ENCODE peak calls at places on chromosomes 6 and 20, in eight cellular contexts. One of them, this sample, is unnamed.

GRCh38 chr6:77502966-77503365 is 39.7 kb upstream of the HTR1B start:
- DNase-seq in spleen: no peak
- DNase-seq in HCT116: no peak
- DNase-seq in fibroblast of lung: peak
- DNase-seq in A549: no peak
- DNase-seq in transverse colon: no peak
- DNase-seq in SK-N-SH: no peak
- DNase-seq in uterus: no peak
- DNase-seq in this sample: no peak

GRCh38 chr6:151916680-151917164 is 109.2 kb downstream of the ESR1 start:
- DNase-seq in spleen: no peak
- DNase-seq in HCT116: no peak
- DNase-seq in fibroblast of lung: peak
- DNase-seq in A549: no peak
- DNase-seq in transverse colon: no peak
- DNase-seq in SK-N-SH: no peak
- DNase-seq in uterus: peak
- DNase-seq in this sample: no peak

GRCh38 chr6:163335671-163336545 is 78.6 kb upstream of the QKI start:
- DNase-seq in spleen: no peak
- DNase-seq in HCT116: no peak
- DNase-seq in fibroblast of lung: no peak
- DNase-seq in A549: no peak
- DNase-seq in transverse colon: no peak
- DNase-seq in SK-N-SH: no peak
- DNase-seq in uterus: peak
- DNase-seq in this sample: no peak

GRCh38 chr20:1804129-1804503 is 91.1 kb upstream of the SIRPA start:
- DNase-seq in spleen: no peak
- DNase-seq in HCT116: no peak
- DNase-seq in fibroblast of lung: no peak
- DNase-seq in A549: no peak
- DNase-seq in transverse colon: no peak
- DNase-seq in SK-N-SH: no peak
- DNase-seq in uterus: no peak
- DNase-seq in this sample: no peak

GRCh38 chr20:51346686-51347485 is 195.6 kb downstream of the NFATC2 start:
- DNase-seq in spleen: no peak
- DNase-seq in HCT116: no peak
- DNase-seq in fibroblast of lung: peak
- DNase-seq in A549: peak
- DNase-seq in transverse colon: no peak
- DNase-seq in SK-N-SH: no peak
- DNase-seq in uterus: no peak
- DNase-seq in this sample: no peak

GRCh38 chr20:3890999-3891929 is 2.1 kb downstream of the PANK2 start:
- DNase-seq in spleen: no peak
- DNase-seq in HCT116: no peak
- DNase-seq in fibroblast of lung: no peak
- DNase-seq in A549: no peak
- DNase-seq in transverse colon: no peak
- DNase-seq in SK-N-SH: no peak
- DNase-seq in uterus: no peak
- DNase-seq in this sample: no peak

GRCh38 chr6:47168176-47168575 is 126.0 kb upstream of the ADGRF1 start:
- DNase-seq in spleen: no peak
- DNase-seq in HCT116: peak
- DNase-seq in fibroblast of lung: peak
- DNase-seq in A549: peak
- DNase-seq in transverse colon: peak
- DNase-seq in SK-N-SH: no peak
- DNase-seq in uterus: peak
- DNase-seq in this sample: peak

GRCh38 chr6:3381233-3382065 is 75.4 kb downstream of the SLC22A23 start:
- DNase-seq in spleen: no peak
- DNase-seq in HCT116: no peak
- DNase-seq in fibroblast of lung: peak
- DNase-seq in A549: no peak
- DNase-seq in transverse colon: no peak
- DNase-seq in SK-N-SH: no peak
- DNase-seq in uterus: no peak
- DNase-seq in this sample: no peak

GRCh38 chr20:38418509-38419204 is 16.5 kb downstream of the SNHG17 start:
- DNase-seq in spleen: no peak
- DNase-seq in HCT116: no peak
- DNase-seq in fibroblast of lung: peak
- DNase-seq in A549: no peak
- DNase-seq in transverse colon: no peak
- DNase-seq in SK-N-SH: no peak
- DNase-seq in uterus: no peak
- DNase-seq in this sample: no peak

GRCh38 chr6:45297302-45297701 is 30.8 kb upstream of the RUNX2 start:
- DNase-seq in spleen: no peak
- DNase-seq in HCT116: no peak
- DNase-seq in fibroblast of lung: no peak
- DNase-seq in A549: no peak
- DNase-seq in transverse colon: no peak
- DNase-seq in SK-N-SH: no peak
- DNase-seq in uterus: no peak
- DNase-seq in this sample: no peak

GRCh38 chr20:36491901-36492617 is 49.3 kb upstream of the MYL9 start:
- DNase-seq in spleen: peak
- DNase-seq in HCT116: no peak
- DNase-seq in fibroblast of lung: peak
- DNase-seq in A549: no peak
- DNase-seq in transverse colon: peak
- DNase-seq in SK-N-SH: no peak
- DNase-seq in uterus: no peak
- DNase-seq in this sample: no peak

GRCh38 chr20:23264545-23264944 is 86.0 kb upstream of the NXT1 start:
- DNase-seq in spleen: peak
- DNase-seq in HCT116: no peak
- DNase-seq in fibroblast of lung: no peak
- DNase-seq in A549: no peak
- DNase-seq in transverse colon: no peak
- DNase-seq in SK-N-SH: no peak
- DNase-seq in uterus: no peak
- DNase-seq in this sample: no peak

GRCh38 chr6:132830236-132830799 is 15.9 kb downstream of the RPS12 start:
- DNase-seq in spleen: no peak
- DNase-seq in HCT116: no peak
- DNase-seq in fibroblast of lung: peak
- DNase-seq in A549: no peak
- DNase-seq in transverse colon: no peak
- DNase-seq in SK-N-SH: peak
- DNase-seq in uterus: no peak
- DNase-seq in this sample: no peak

GRCh38 chr6:71080151-71080550 is 123.3 kb upstream of the B3GAT2 start:
- DNase-seq in spleen: no peak
- DNase-seq in HCT116: no peak
- DNase-seq in fibroblast of lung: peak
- DNase-seq in A549: no peak
- DNase-seq in transverse colon: no peak
- DNase-seq in SK-N-SH: no peak
- DNase-seq in uterus: no peak
- DNase-seq in this sample: no peak

GRCh38 chr6:4788953-4789584 is 12.9 kb downstream of the CDYL start:
- DNase-seq in spleen: peak
- DNase-seq in HCT116: no peak
- DNase-seq in fibroblast of lung: no peak
- DNase-seq in A549: no peak
- DNase-seq in transverse colon: peak
- DNase-seq in SK-N-SH: no peak
- DNase-seq in uterus: no peak
- DNase-seq in this sample: no peak

GRCh38 chr6:30685977-30686907 is at the start of gene PPP1R18:
- DNase-seq in spleen: peak
- DNase-seq in HCT116: no peak
- DNase-seq in fibroblast of lung: no peak
- DNase-seq in A549: no peak
- DNase-seq in transverse colon: peak
- DNase-seq in SK-N-SH: peak
- DNase-seq in uterus: peak
- DNase-seq in this sample: no peak

GRCh38 chr6:53998293-53998692 is 113.0 kb upstream of the MLIP start:
- DNase-seq in spleen: no peak
- DNase-seq in HCT116: no peak
- DNase-seq in fibroblast of lung: no peak
- DNase-seq in A549: no peak
- DNase-seq in transverse colon: no peak
- DNase-seq in SK-N-SH: no peak
- DNase-seq in uterus: no peak
- DNase-seq in this sample: no peak

GRCh38 chr6:108751851-108752732 is 96.1 kb upstream of the ARMC2 start:
- DNase-seq in spleen: no peak
- DNase-seq in HCT116: no peak
- DNase-seq in fibroblast of lung: no peak
- DNase-seq in A549: no peak
- DNase-seq in transverse colon: no peak
- DNase-seq in SK-N-SH: no peak
- DNase-seq in uterus: no peak
- DNase-seq in this sample: no peak

DNA sequence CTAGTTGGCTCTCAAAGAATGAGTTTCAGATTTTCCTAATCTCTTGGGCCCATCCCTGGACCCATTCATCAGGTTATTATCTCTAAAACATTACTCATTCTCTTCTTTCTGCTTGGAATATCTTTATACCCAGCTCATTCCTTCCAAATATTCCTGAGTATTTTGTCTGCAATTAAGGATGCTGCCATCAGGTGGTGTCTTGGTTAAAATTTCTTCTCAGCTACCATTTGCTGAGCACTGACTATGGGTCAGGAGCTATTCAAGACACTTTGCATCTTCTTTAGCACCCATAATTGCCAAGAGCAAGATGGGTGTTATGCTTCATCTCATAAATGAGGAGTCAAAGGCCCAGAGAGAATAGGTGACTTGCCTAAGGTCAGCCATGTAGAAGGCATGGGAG is 8.4 kb downstream of the SUN5 start:
- DNase-seq in spleen: no peak
- DNase-seq in HCT116: no peak
- DNase-seq in fibroblast of lung: no peak
- DNase-seq in A549: no peak
- DNase-seq in transverse colon: no peak
- DNase-seq in SK-N-SH: no peak
- DNase-seq in uterus: no peak
- DNase-seq in this sample: no peak
- TF ChIP-seq CTCF in spleen: no peak
- TF ChIP-seq CTCF in HCT116: no peak
- TF ChIP-seq CTCF in fibroblast of lung: peak
- TF ChIP-seq CTCF in A549: no peak
- TF ChIP-seq CTCF in transverse colon: no peak
- TF ChIP-seq CTCF in SK-N-SH: no peak
- TF ChIP-seq CTCF in uterus: no peak
- TF ChIP-seq CTCF in this sample: no peak

GRCh38 chr6:39610229-39610628 is 115.0 kb downstream of the KIF6 start:
- DNase-seq in spleen: no peak
- DNase-seq in HCT116: no peak
- DNase-seq in fibroblast of lung: peak
- DNase-seq in A549: no peak
- DNase-seq in transverse colon: no peak
- DNase-seq in SK-N-SH: no peak
- DNase-seq in uterus: no peak
- DNase-seq in this sample: no peak
- H3K4me3 ChIP-seq in spleen: no peak
- H3K4me3 ChIP-seq in HCT116: no peak
- H3K4me3 ChIP-seq in fibroblast of lung: no peak
- H3K4me3 ChIP-seq in A549: no peak
- H3K4me3 ChIP-seq in transverse colon: no peak
- H3K4me3 ChIP-seq in SK-N-SH: no peak
- H3K4me3 ChIP-seq in uterus: no peak
- H3K4me3 ChIP-seq in this sample: no peak

GRCh38 chr6:33004940-33005339 is 4.5 kb downstream of the HLA-DOA start:
- DNase-seq in spleen: no peak
- DNase-seq in HCT116: no peak
- DNase-seq in fibroblast of lung: no peak
- DNase-seq in A549: no peak
- DNase-seq in transverse colon: no peak
- DNase-seq in SK-N-SH: no peak
- DNase-seq in uterus: no peak
- DNase-seq in this sample: no peak

GRCh38 chr6:33001685-33002084 is 7.7 kb downstream of the HLA-DOA start:
- DNase-seq in spleen: no peak
- DNase-seq in HCT116: no peak
- DNase-seq in fibroblast of lung: no peak
- DNase-seq in A549: no peak
- DNase-seq in transverse colon: no peak
- DNase-seq in SK-N-SH: peak
- DNase-seq in uterus: no peak
- DNase-seq in this sample: no peak

GRCh38 chr6:32995448-32995847 is 13.9 kb downstream of the HLA-DOA start:
- DNase-seq in spleen: no peak
- DNase-seq in HCT116: no peak
- DNase-seq in fibroblast of lung: no peak
- DNase-seq in A549: no peak
- DNase-seq in transverse colon: no peak
- DNase-seq in SK-N-SH: no peak
- DNase-seq in uterus: no peak
- DNase-seq in this sample: no peak

GRCh38 chr6:33000053-33000452 is 9.3 kb downstream of the HLA-DOA start:
- DNase-seq in spleen: no peak
- DNase-seq in HCT116: peak
- DNase-seq in fibroblast of lung: no peak
- DNase-seq in A549: no peak
- DNase-seq in transverse colon: no peak
- DNase-seq in SK-N-SH: no peak
- DNase-seq in uterus: no peak
- DNase-seq in this sample: no peak
- TF ChIP-seq CTCF in spleen: no peak
- TF ChIP-seq CTCF in HCT116: peak
- TF ChIP-seq CTCF in fibroblast of lung: no peak
- TF ChIP-seq CTCF in A549: peak
- TF ChIP-seq CTCF in transverse colon: no peak
- TF ChIP-seq CTCF in SK-N-SH: no peak
- TF ChIP-seq CTCF in uterus: no peak
- TF ChIP-seq CTCF in this sample: no peak

GRCh38 chr20:41443667-41444066 is 77.0 kb upstream of the EMILIN3 start:
- DNase-seq in spleen: no peak
- DNase-seq in HCT116: no peak
- DNase-seq in fibroblast of lung: no peak
- DNase-seq in A549: no peak
- DNase-seq in transverse colon: no peak
- DNase-seq in SK-N-SH: no peak
- DNase-seq in uterus: no peak
- DNase-seq in this sample: no peak

GRCh38 chr20:41437836-41438235 is 71.2 kb upstream of the EMILIN3 start:
- DNase-seq in spleen: no peak
- DNase-seq in HCT116: no peak
- DNase-seq in fibroblast of lung: no peak
- DNase-seq in A549: no peak
- DNase-seq in transverse colon: no peak
- DNase-seq in SK-N-SH: no peak
- DNase-seq in uterus: no peak
- DNase-seq in this sample: no peak

GRCh38 chr20:41444821-41445220 is 78.2 kb upstream of the EMILIN3 start:
- DNase-seq in spleen: no peak
- DNase-seq in HCT116: no peak
- DNase-seq in fibroblast of lung: no peak
- DNase-seq in A549: no peak
- DNase-seq in transverse colon: no peak
- DNase-seq in SK-N-SH: no peak
- DNase-seq in uterus: no peak
- DNase-seq in this sample: no peak

GRCh38 chr20:41436679-41437078 is 70.1 kb upstream of the EMILIN3 start:
- DNase-seq in spleen: no peak
- DNase-seq in HCT116: no peak
- DNase-seq in fibroblast of lung: peak
- DNase-seq in A549: no peak
- DNase-seq in transverse colon: no peak
- DNase-seq in SK-N-SH: no peak
- DNase-seq in uterus: no peak
- DNase-seq in this sample: peak

GRCh38 chr20:41440882-41441281 is 74.3 kb upstream of the EMILIN3 start:
- DNase-seq in spleen: no peak
- DNase-seq in HCT116: no peak
- DNase-seq in fibroblast of lung: no peak
- DNase-seq in A549: no peak
- DNase-seq in transverse colon: no peak
- DNase-seq in SK-N-SH: no peak
- DNase-seq in uterus: no peak
- DNase-seq in this sample: no peak
- H3K4me3 ChIP-seq in spleen: no peak
- H3K4me3 ChIP-seq in HCT116: no peak
- H3K4me3 ChIP-seq in fibroblast of lung: no peak
- H3K4me3 ChIP-seq in A549: no peak
- H3K4me3 ChIP-seq in transverse colon: no peak
- H3K4me3 ChIP-seq in SK-N-SH: no peak
- H3K4me3 ChIP-seq in uterus: no peak
- H3K4me3 ChIP-seq in this sample: no peak